ENCODE peak calls at places on chromosomes 2 and 18, in ten cellular contexts. A is glutamatergic neuron, J is breast epithelium, I is Peyer's patch, C is kidney, T is esophagus squamous epithelium, N is psoas muscle, E is transverse colon, G is endothelial cell, L is left ventricle myocardium inferior. U is an unnamed sample.

GRCh38 chr2:196233033-196233807 is 61.8 kb upstream of the STK17B start:
- DNase-seq in A (no peak), J (peak), I (no peak), C (no peak), T (no peak), N (no peak), E (peak), G (no peak), L (no peak), U (no peak)

GRCh38 chr2:176339208-176339607 is 70.0 kb downstream of the MTX2 start:
- DNase-seq in A (no peak), J (no peak), I (no peak), C (no peak), T (no peak), N (no peak), E (no peak), G (no peak), L (no peak), U (no peak)

GRCh38 chr2:207933396-207934045 is 91.8 kb downstream of the PLEKHM3 start:
- DNase-seq in A (no peak), J (peak), I (no peak), C (no peak), T (no peak), N (no peak), E (no peak), G (no peak), L (no peak), U (no peak)

GRCh38 chr2:26687785-26688184 is 4.7 kb upstream of the KCNK3 start:
- DNase-seq in A (no peak), J (no peak), I (no peak), C (no peak), T (no peak), N (no peak), E (no peak), G (no peak), L (no peak), U (no peak)

GRCh38 chr18:66439207-66439606 is 164.7 kb downstream of the CDH19 start:
- DNase-seq in A (no peak), J (no peak), I (no peak), C (peak), T (no peak), N (no peak), E (no peak), G (no peak), L (no peak), U (no peak)

GRCh38 chr2:96762529-96763253 is 2.0 kb downstream of the CNNM4 start:
- DNase-seq in A (no peak), J (no peak), I (no peak), C (no peak), T (no peak), N (no peak), E (no peak), G (no peak), L (no peak), U (no peak)

GRCh38 chr18:8997634-8998033 is 104.9 kb upstream of the NDUFV2 start:
- DNase-seq in A (no peak), J (no peak), I (no peak), C (no peak), T (no peak), N (no peak), E (no peak), G (no peak), L (no peak), U (no peak)

GRCh38 chr18:44325903-44326650 is 354.6 kb upstream of the SETBP1 start:
- DNase-seq in A (peak), J (no peak), I (peak), C (no peak), T (no peak), N (peak), E (peak), G (peak), L (peak), U (no peak)

GRCh38 chr2:150997702-150998480 is 263.8 kb downstream of the RBM43 start:
- DNase-seq in A (no peak), J (no peak), I (no peak), C (no peak), T (no peak), N (no peak), E (no peak), G (no peak), L (no peak), U (no peak)

DNA sequence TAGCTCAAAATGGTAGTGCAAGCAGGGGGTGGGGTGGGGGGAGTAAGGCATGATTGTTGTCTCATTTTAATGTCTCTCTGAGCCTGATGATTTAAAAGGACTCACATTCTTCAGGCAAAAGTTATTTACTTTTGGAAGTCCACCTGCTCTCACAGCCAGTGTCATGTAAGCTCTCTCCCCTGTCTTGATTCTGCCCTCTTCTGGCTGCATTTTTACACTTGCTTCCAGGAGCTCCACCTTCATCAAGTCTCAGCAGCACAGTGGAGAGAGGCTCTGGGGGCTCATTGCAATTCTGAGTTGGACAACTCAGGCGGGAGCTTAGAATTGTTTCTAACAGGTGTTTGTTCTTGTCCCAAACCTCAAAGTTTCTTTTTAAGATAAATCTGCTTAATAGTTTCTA is 39.2 kb downstream of the GNAL start:
- DNase-seq in A (no peak), J (no peak), I (no peak), C (no peak), T (no peak), N (no peak), E (no peak), G (peak), L (no peak), U (no peak)
- TF ChIP-seq CTCF in A (no peak), J (no peak), I (no peak), C (no peak), T (no peak), N (no peak), E (no peak), G (no peak), L (peak), U (no peak)

GRCh38 chr2:17171446-17172049 is 346.7 kb downstream of the RAD51AP2 start:
- DNase-seq in A (peak), J (no peak), I (no peak), C (no peak), T (no peak), N (no peak), E (no peak), G (peak), L (no peak), U (no peak)

GRCh38 chr2:17162721-17163120 is 355.5 kb downstream of the RAD51AP2 start:
- DNase-seq in A (no peak), J (no peak), I (no peak), C (no peak), T (no peak), N (no peak), E (no peak), G (no peak), L (no peak), U (no peak)

GRCh38 chr2:17163628-17164027 is 354.6 kb downstream of the RAD51AP2 start:
- DNase-seq in A (no peak), J (no peak), I (no peak), C (no peak), T (no peak), N (no peak), E (no peak), G (no peak), L (no peak), U (no peak)

GRCh38 chr2:17164550-17164949 is 353.7 kb downstream of the RAD51AP2 start:
- DNase-seq in A (no peak), J (no peak), I (no peak), C (no peak), T (no peak), N (no peak), E (no peak), G (no peak), L (no peak), U (no peak)

DNA sequence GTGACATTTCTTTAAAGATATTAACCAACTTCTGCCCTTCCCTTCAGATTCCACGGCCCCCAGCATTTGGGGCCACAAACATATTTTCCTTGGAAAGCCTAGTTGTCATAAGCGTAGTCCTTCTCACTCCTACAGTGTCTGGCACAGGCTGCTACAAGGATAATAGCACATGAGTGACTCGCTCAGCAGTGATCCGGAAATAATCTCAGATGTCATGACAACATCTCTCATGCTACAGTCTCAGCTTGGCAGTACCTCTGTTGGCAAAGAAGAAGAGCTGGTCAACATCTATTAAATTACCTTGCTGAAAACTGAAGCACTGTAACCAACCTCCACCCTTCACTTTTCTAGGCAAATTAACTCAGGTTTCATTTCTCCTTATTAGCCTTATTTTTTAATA is 351.7 kb downstream of the RAD51AP2 start:
- DNase-seq in A (no peak), J (no peak), I (no peak), C (no peak), T (no peak), N (no peak), E (no peak), G (no peak), L (no peak), U (no peak)
- TF ChIP-seq CTCF in A (no peak), J (no peak), I (no peak), C (no peak), T (no peak), N (no peak), E (no peak), G (no peak), L (no peak), U (no peak)

GRCh38 chr2:44009136-44009744 is 13.5 kb upstream of the LRPPRC start:
- DNase-seq in A (no peak), J (no peak), I (no peak), C (no peak), T (no peak), N (no peak), E (no peak), G (no peak), L (no peak), U (no peak)
- TF ChIP-seq CTCF in A (no peak), J (no peak), I (no peak), C (no peak), T (no peak), N (no peak), E (no peak), G (peak), L (no peak), U (no peak)

GRCh38 chr18:45342166-45342565 is 273.1 kb upstream of the SLC14A2 start:
- DNase-seq in A (no peak), J (no peak), I (no peak), C (no peak), T (no peak), N (no peak), E (no peak), G (no peak), L (no peak), U (no peak)

GRCh38 chr18:45339819-45340550 is 275.3 kb upstream of the SLC14A2 start:
- DNase-seq in A (no peak), J (no peak), I (no peak), C (no peak), T (no peak), N (no peak), E (no peak), G (no peak), L (no peak), U (no peak)

GRCh38 chr18:45340884-45341283 is 274.4 kb upstream of the SLC14A2 start:
- DNase-seq in A (no peak), J (no peak), I (no peak), C (no peak), T (no peak), N (no peak), E (no peak), G (no peak), L (no peak), U (no peak)

GRCh38 chr18:45342653-45343052 is 272.6 kb upstream of the SLC14A2 start:
- DNase-seq in A (no peak), J (no peak), I (no peak), C (no peak), T (no peak), N (no peak), E (no peak), G (no peak), L (no peak), U (no peak)

GRCh38 chr18:45341454-45341853 is 273.8 kb upstream of the SLC14A2 start:
- DNase-seq in A (no peak), J (no peak), I (no peak), C (no peak), T (no peak), N (no peak), E (no peak), G (no peak), L (no peak), U (no peak)
- TF ChIP-seq CTCF in A (peak), J (no peak), I (no peak), C (no peak), T (no peak), N (no peak), E (no peak), G (peak), L (no peak), U (no peak)

GRCh38 chr2:71929482-71929772 is 218.2 kb downstream of the CYP26B1 start:
- DNase-seq in A (no peak), J (no peak), I (no peak), C (no peak), T (no peak), N (no peak), E (no peak), G (no peak), L (no peak), U (no peak)

GRCh38 chr2:71926098-71926466 is 221.6 kb downstream of the CYP26B1 start:
- DNase-seq in A (no peak), J (no peak), I (no peak), C (peak), T (no peak), N (no peak), E (peak), G (no peak), L (no peak), U (no peak)

GRCh38 chr2:71926860-71927756 is 220.6 kb downstream of the CYP26B1 start:
- DNase-seq in A (no peak), J (no peak), I (no peak), C (no peak), T (no peak), N (no peak), E (no peak), G (no peak), L (no peak), U (no peak)

GRCh38 chr2:71928734-71929481 is 218.8 kb downstream of the CYP26B1 start:
- DNase-seq in A (no peak), J (no peak), I (no peak), C (no peak), T (no peak), N (no peak), E (no peak), G (no peak), L (no peak), U (no peak)

GRCh38 chr2:71927757-71928715 is 219.6 kb downstream of the CYP26B1 start:
- DNase-seq in A (no peak), J (no peak), I (no peak), C (no peak), T (no peak), N (no peak), E (no peak), G (no peak), L (no peak), U (no peak)
- TF ChIP-seq CTCF in A (no peak), J (no peak), I (no peak), C (no peak), T (no peak), N (no peak), E (no peak), G (no peak), L (no peak), U (no peak)

DNA sequence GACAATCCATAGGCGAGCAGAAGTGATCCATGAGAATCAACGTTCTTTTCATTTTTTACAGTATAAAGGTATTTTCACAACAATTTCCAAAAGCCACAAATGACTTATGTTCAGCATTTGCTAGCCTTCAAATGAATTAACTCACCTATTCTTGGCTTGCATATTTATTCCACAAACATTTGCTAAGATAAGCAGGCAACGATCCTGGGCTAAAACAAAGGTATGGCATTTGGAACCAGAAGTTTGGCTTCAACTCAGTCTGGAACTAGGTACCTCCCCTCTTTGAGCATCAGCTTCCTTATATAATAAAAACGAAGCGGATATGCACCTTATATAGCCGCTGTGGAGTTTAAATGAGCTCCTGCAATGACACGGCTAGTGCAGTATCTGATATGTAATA is 20.5 kb downstream of the CYRIA start:
- DNase-seq in A (no peak), J (no peak), I (no peak), C (no peak), T (no peak), N (no peak), E (no peak), G (no peak), L (no peak), U (no peak)
- TF ChIP-seq CTCF in A (no peak), J (no peak), I (no peak), C (no peak), T (no peak), N (no peak), E (no peak), G (no peak), L (no peak), U (no peak)

GRCh38 chr2:108594132-108594981 is 60.1 kb downstream of the LIMS1 start:
- DNase-seq in A (no peak), J (no peak), I (no peak), C (no peak), T (no peak), N (no peak), E (no peak), G (no peak), L (no peak), U (peak)

GRCh38 chr2:108594982-108595464 is 60.8 kb downstream of the LIMS1 start:
- DNase-seq in A (no peak), J (no peak), I (no peak), C (no peak), T (no peak), N (no peak), E (no peak), G (peak), L (no peak), U (peak)

GRCh38 chr2:108591163-108591562 is 56.9 kb downstream of the LIMS1 start:
- DNase-seq in A (no peak), J (no peak), I (no peak), C (no peak), T (no peak), N (no peak), E (no peak), G (no peak), L (no peak), U (peak)

GRCh38 chr2:108589786-108590185 is 55.5 kb downstream of the LIMS1 start:
- DNase-seq in A (no peak), J (no peak), I (no peak), C (no peak), T (no peak), N (no peak), E (no peak), G (no peak), L (no peak), U (no peak)

GRCh38 chr2:108593547-108594098 is 59.4 kb downstream of the LIMS1 start:
- DNase-seq in A (no peak), J (no peak), I (no peak), C (no peak), T (no peak), N (no peak), E (no peak), G (no peak), L (no peak), U (no peak)
- TF ChIP-seq CTCF in A (no peak), J (peak), I (peak), C (no peak), T (no peak), N (no peak), E (peak), G (peak), L (peak), U (peak)

GRCh38 chr2:10675126-10675525 is 14.6 kb downstream of the NOL10 start:
- DNase-seq in A (no peak), J (no peak), I (no peak), C (no peak), T (no peak), N (no peak), E (no peak), G (no peak), L (no peak), U (no peak)

GRCh38 chr2:10680957-10681356 is 8.8 kb downstream of the NOL10 start:
- DNase-seq in A (no peak), J (no peak), I (no peak), C (no peak), T (no peak), N (no peak), E (no peak), G (no peak), L (no peak), U (no peak)

GRCh38 chr2:10680214-10680613 is 9.6 kb downstream of the NOL10 start:
- DNase-seq in A (no peak), J (no peak), I (no peak), C (no peak), T (no peak), N (no peak), E (no peak), G (no peak), L (no peak), U (no peak)

GRCh38 chr2:10678225-10678624 is 11.6 kb downstream of the NOL10 start:
- DNase-seq in A (no peak), J (no peak), I (no peak), C (no peak), T (no peak), N (no peak), E (no peak), G (no peak), L (no peak), U (no peak)
- TF ChIP-seq CTCF in A (peak), J (no peak), I (peak), C (no peak), T (no peak), N (no peak), E (no peak), G (peak), L (no peak), U (peak)

U was measured in CD14-positive monocyte.